ENCODE peak calls at places on chromosomes 16 and 17, in nine cellular contexts. O is neural crest cell; B is AG04450; I is choroid plexus epithelial cell; U is HFFc6; G is heart right ventricle; N is thoracic aorta; J is CD8-positive, alpha-beta T cell; F is HCT116. P is an unnamed sample.

GRCh38 chr17:27579304-27579703 is 51.7 kb upstream of the LGALS9 start:
- DNase-seq in B (no peak), F (no peak), O (no peak), J (no peak), G (no peak), I (no peak), N (no peak), U (no peak), P (peak; percentile 67)

GRCh38 chr16:1061769-1062505 is 10.6 kb upstream of the SSTR5 start:
- DNase-seq in I (no peak), B (no peak), U (no peak), F (no peak), G (no peak), N (no peak), O (no peak), J (no peak), P (no peak)

GRCh38 chr16:89150981-89151380 is 20.6 kb upstream of the CDH15 start:
- DNase-seq in U (no peak), F (no peak), N (no peak), J (no peak), I (no peak), B (no peak), O (no peak), G (no peak), P (no peak)

GRCh38 chr17:74601944-74602572 is 10.0 kb upstream of the CD300LD start:
- DNase-seq in N (no peak), F (peak; percentile 53), O (peak; percentile 54), B (no peak), G (no peak), I (peak; percentile 54), J (no peak), U (no peak), P (peak; percentile 69)

GRCh38 chr16:46757339-46758050 is 9.4 kb upstream of the MYLK3 start:
- DNase-seq in B (no peak), U (no peak), O (no peak), I (peak; percentile 47), N (no peak), J (no peak), G (peak; percentile 78), F (no peak), P (no peak)

GRCh38 chr17:7436556-7437368 is 1.5 kb downstream of the TMEM102 start:
- DNase-seq in N (no peak), B (no peak), G (peak; percentile 83), I (peak; percentile 72), F (peak; percentile 79), J (peak; percentile 89), U (peak; percentile 66), O (peak; percentile 70), P (peak; percentile 78)

GRCh38 chr17:75087558-75088453 is at the start of gene SLC16A5:
- DNase-seq in N (no peak), U (peak; percentile 88), F (peak; percentile 84), J (peak; percentile 75), O (peak; percentile 65), I (peak; percentile 78), G (peak; percentile 89), B (no peak), P (peak; percentile 81)

GRCh38 chr17:75763613-75764416 is 1.2 kb downstream of the GALK1 start:
- DNase-seq in F (no peak), J (no peak), G (no peak), O (no peak), U (no peak), N (no peak), I (no peak), B (no peak), P (no peak)

GRCh38 chr17:49851387-49852291 is 3.8 kb upstream of the TAC4 start:
- DNase-seq in I (peak; percentile 65), B (peak; percentile 15), G (peak; percentile 84), F (no peak), O (peak; percentile 80), J (peak; percentile 81), U (peak; percentile 31), N (no peak), P (peak; percentile 77)

GRCh38 chr16:22302776-22303363 is 5.7 kb downstream of the POLR3E start:
- DNase-seq in B (no peak), G (no peak), U (no peak), I (no peak), F (no peak), O (no peak), J (no peak), N (no peak), P (no peak)

GRCh38 chr17:81440511-81441244 is 45.4 kb downstream of the BAHCC1 start:
- DNase-seq in G (no peak), F (no peak), B (no peak), I (no peak), O (peak; percentile 63), J (no peak), N (no peak), U (no peak), P (peak; percentile 77)
- TF ChIP-seq CTCF in G (peak; percentile 20), F (peak; percentile 98), B (peak; percentile 55), I (peak; percentile 69), O (peak; percentile 71), J (no peak), N (no peak), U (peak; percentile 64), P (peak; percentile 28)

GRCh38 chr17:41882756-41883155 is 17.5 kb upstream of the KLHL11 start:
- DNase-seq in J (no peak), B (no peak), I (no peak), U (no peak), F (no peak), N (no peak), G (no peak), O (no peak), P (no peak)

GRCh38 chr17:41880130-41880529 is 14.9 kb upstream of the KLHL11 start:
- DNase-seq in U (no peak), N (no peak), I (no peak), G (no peak), O (no peak), F (no peak), J (no peak), B (no peak), P (no peak)

GRCh38 chr17:41888332-41888965 is 23.2 kb upstream of the KLHL11 start:
- DNase-seq in G (no peak), F (no peak), O (no peak), J (no peak), I (no peak), N (no peak), U (no peak), B (no peak), P (no peak)

GRCh38 chr17:41891135-41892065 is 26.2 kb upstream of the KLHL11 start:
- DNase-seq in O (no peak), N (no peak), G (no peak), B (no peak), U (no peak), F (no peak), J (no peak), I (no peak), P (no peak)

GRCh38 chr17:41885733-41886132 is 20.5 kb upstream of the KLHL11 start:
- DNase-seq in B (no peak), F (no peak), N (no peak), I (peak; percentile 27), U (no peak), G (no peak), O (peak; percentile 36), J (no peak), P (no peak)
- TF ChIP-seq CTCF in B (peak; percentile 22), F (peak; percentile 46), N (no peak), I (peak; percentile 42), U (peak; percentile 26), G (peak; percentile 30), O (peak; percentile 53), J (no peak), P (peak; percentile 1)

GRCh38 chr17:17696871-17697633 is 15.8 kb downstream of the RAI1 start:
- DNase-seq in O (no peak), I (no peak), N (no peak), J (no peak), F (no peak), B (no peak), G (peak; percentile 56), U (no peak), P (no peak)

GRCh38 chr17:17694229-17695081 is 13.2 kb downstream of the RAI1 start:
- DNase-seq in F (no peak), B (no peak), G (peak; percentile 78), O (peak; percentile 57), J (peak; percentile 84), I (peak; percentile 64), U (peak; percentile 44), N (peak; percentile 36), P (peak; percentile 91)

GRCh38 chr17:17698371-17698770 is 17.1 kb downstream of the RAI1 start:
- DNase-seq in G (no peak), O (no peak), B (no peak), U (no peak), J (no peak), I (no peak), N (no peak), F (no peak), P (no peak)

GRCh38 chr17:17693955-17694228 is 12.6 kb downstream of the RAI1 start:
- DNase-seq in I (no peak), U (no peak), J (no peak), N (no peak), G (no peak), B (no peak), F (no peak), O (no peak), P (no peak)

DNA sequence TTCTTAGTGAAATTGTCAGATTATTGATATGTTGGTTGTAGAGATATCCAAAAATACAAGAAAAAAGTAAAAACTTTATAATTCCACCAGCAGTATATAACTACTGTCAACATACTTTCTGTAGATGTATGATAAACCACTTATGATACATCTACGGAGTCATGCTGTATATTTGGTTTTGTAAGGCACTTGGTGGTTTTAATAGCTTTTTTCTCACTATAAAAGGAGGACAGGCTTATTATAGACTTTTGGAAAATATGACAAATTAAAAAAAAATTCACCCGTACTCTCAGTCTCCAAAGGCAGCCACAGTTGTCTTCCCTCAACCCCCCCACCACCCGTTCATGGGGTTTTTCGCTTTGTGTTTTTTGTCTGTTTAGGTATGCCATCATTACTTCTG is 14.8 kb downstream of the RAI1 start:
- DNase-seq in F (no peak), J (no peak), B (no peak), U (no peak), O (no peak), G (no peak), N (no peak), I (no peak), P (no peak)
- TF ChIP-seq CTCF in F (no peak), J (no peak), B (no peak), U (no peak), O (no peak), G (no peak), N (no peak), I (no peak), P (no peak)

GRCh38 chr16:75764154-75764768 is 38.0 kb upstream of the CPHXL start:
- DNase-seq in B (peak; percentile 32), O (peak; percentile 47), F (peak; percentile 60), J (peak; percentile 62), N (no peak), G (no peak), U (peak; percentile 68), I (peak; percentile 81), P (peak; percentile 67)
- TF ChIP-seq CTCF in B (peak; percentile 87), O (peak; percentile 85), F (peak; percentile 82), J (peak; percentile 83), N (peak; percentile 74), G (peak; percentile 84), U (peak; percentile 89), I (peak; percentile 78), P (peak; percentile 82)

GRCh38 chr17:55005520-55005919 is 37.0 kb downstream of the STXBP4 start:
- DNase-seq in B (no peak), O (no peak), N (no peak), J (no peak), G (no peak), I (peak; percentile 64), U (no peak), F (peak; percentile 63), P (no peak)

GRCh38 chr17:55004484-55004883 is 35.9 kb downstream of the STXBP4 start:
- DNase-seq in O (no peak), G (no peak), F (no peak), J (no peak), N (no peak), U (no peak), B (no peak), I (no peak), P (no peak)
- TF ChIP-seq CTCF in O (no peak), G (no peak), F (no peak), J (no peak), N (no peak), U (no peak), B (no peak), I (no peak), P (no peak)

P was measured in GM13976.